ENCODE peak calls at places on chromosomes 11 and 22, in six cellular contexts. B is K562, C is GM12878, Z is NB4, D is endothelial cell of umbilical vein, Y is HepG2. M is an unnamed sample.

GRCh38 chr11:18798941-18799469 is 7.4 kb upstream of the PTPN5 start:
- DNase-seq in Z (no peak), D (no peak), C (no peak), Y (no peak), B (no peak), M (no peak)

GRCh38 chr11:70497536-70498075 is 99.3 kb downstream of the CTTN start:
- DNase-seq in Y (no peak), B (no peak), C (no peak), D (no peak), Z (no peak), M (no peak)

GRCh38 chr22:43164636-43165035 is 13.3 kb downstream of the TSPO start:
- DNase-seq in Z (no peak), C (no peak), D (no peak), Y (no peak), B (no peak), M (no peak)

GRCh38 chr22:32655068-32655467 is 146.4 kb upstream of the TIMP3 start:
- DNase-seq in D (no peak), B (no peak), Y (no peak), C (no peak), Z (no peak), M (no peak)

GRCh38 chr22:49048591-49048990 is 779.1 kb downstream of the BRD1 start:
- DNase-seq in Y (no peak), D (no peak), B (no peak), C (no peak), Z (no peak), M (no peak)

GRCh38 chr22:49969751-49970527 is 9.4 kb downstream of the PIM3 start:
- DNase-seq in B (no peak), Y (no peak), C (no peak), Z (no peak), D (no peak), M (no peak)

GRCh38 chr11:74442601-74443000 is 24.7 kb downstream of the KCNE3 start:
- DNase-seq in D (no peak), Y (no peak), B (no peak), C (no peak), Z (no peak), M (no peak)

GRCh38 chr11:69442807-69443137 is 38.7 kb upstream of the LINC01488 start:
- DNase-seq in D (no peak), C (no peak), B (peak; percentile 64), Y (peak; percentile 80), Z (no peak), M (no peak)

GRCh38 chr22:41381329-41382097 is at the start of gene TEF:
- DNase-seq in D (peak; percentile 98), Z (peak; percentile 98), C (peak; percentile 91), Y (peak; percentile 97), B (peak; percentile 95), M (peak; percentile 97)

GRCh38 chr11:93403930-93404329 is 73.4 kb downstream of the DEUP1 start:
- DNase-seq in Y (no peak), C (no peak), Z (no peak), D (no peak), B (no peak), M (no peak)

GRCh38 chr11:118911113-118911879 is 14.4 kb downstream of the BCL9L start:
- DNase-seq in Y (peak; percentile 83), D (no peak), Z (no peak), C (no peak), B (peak; percentile 61), M (no peak)

GRCh38 chr11:32215157-32215556 is 124.3 kb downstream of the RCN1 start:
- DNase-seq in Y (no peak), B (no peak), D (no peak), C (no peak), Z (no peak), M (no peak)

GRCh38 chr11:32210601-32211000 is 119.7 kb downstream of the RCN1 start:
- DNase-seq in B (no peak), C (no peak), D (no peak), Z (peak; percentile 44), Y (no peak), M (peak; percentile 39)

GRCh38 chr11:32213223-32213622 is 122.3 kb downstream of the RCN1 start:
- DNase-seq in C (no peak), Z (peak; percentile 31), B (no peak), D (no peak), Y (no peak), M (no peak)
- TF ChIP-seq MYC in C (no peak), Z (no peak), B (no peak), D (no peak), Y (no peak), M (no peak)

DNA sequence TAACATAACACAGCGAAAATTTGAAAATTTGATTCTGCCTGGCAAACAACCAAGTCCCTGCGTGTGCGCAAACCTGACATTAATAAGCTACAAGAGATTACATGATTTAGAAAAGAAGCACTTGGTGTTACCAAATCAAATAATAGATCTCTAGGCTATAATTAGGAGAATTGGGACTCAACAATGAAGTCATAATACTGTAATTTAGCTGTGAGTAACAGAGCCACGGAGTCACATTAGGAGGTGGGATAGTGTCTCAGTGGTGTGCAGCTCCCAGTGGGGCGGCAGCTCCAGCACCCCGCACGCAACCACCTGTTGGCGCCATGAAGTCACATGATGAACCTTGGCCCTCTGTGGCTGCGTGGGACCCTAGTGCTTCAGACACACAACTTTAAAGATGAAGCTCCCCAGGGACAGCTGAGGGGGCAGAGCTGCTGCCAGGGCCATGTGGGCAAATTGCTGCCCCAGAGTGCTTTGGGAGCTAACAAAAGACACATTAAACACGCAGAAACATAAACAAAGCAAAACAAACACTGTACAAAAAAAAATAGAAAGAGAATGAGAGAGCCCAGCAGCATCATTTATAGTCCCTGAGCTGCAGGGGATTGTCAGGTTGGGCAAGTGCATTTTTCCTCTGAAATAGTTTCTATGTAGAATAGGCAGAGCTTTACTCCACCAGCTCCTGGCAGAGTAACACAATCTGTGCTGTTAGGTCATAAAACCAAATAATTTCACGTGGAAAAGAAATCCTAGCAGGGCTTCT is 605.6 kb downstream of the SOX6 start:
- DNase-seq in Y (no peak), D (no peak), B (no peak), C (no peak), Z (no peak), M (no peak)
- TF ChIP-seq MYC in Y (no peak), D (no peak), B (no peak), C (no peak), Z (no peak), M (no peak)

DNA sequence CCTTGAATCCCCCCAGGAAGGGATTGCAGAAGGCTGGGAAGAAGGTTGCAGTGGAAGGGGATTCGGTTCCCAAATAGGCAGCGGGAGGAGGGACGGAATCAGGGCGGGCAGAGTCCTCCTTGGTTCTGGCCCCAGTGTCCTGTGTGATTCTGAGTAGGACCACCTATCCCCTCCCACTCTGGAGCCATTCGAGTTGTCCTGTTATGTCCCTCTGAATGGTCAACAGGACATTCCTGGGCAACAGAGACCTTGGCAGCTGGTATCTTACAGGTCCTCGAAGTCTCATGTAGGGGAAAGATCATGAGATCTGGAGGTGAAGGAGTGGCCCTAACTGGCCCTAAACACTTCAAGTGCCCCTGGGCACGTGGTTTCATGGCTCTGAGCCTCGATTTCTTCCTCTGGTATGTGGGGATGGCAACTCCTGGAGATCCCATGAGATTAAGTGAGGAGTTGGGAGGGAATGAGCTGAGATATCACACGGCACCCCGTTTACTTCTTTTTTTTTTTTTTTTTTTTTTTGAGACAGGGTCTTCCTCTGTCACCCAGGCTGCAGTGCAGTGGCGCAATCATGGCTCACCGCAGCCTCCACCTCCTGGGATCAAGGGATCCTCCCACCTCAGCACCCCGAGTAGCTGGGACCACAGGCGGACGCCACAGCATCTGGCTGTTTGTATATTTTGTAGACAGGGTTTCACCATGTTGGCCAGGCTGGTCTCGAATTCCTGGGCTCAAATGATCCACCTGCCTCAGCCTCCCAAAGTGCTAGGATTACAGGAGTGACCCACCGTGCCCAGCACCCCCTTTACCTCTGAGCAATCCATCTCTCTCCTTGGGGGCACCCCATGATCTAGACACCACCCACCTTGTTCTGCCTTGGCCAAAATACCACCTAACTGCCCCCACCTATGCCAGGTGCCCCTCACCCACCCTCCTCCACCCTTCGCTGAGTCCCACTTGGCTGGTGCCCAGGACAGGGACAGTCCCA is 6.8 kb downstream of the LIF start:
- DNase-seq in Z (peak; percentile 84), B (no peak), Y (no peak), D (no peak), C (no peak), M (no peak)
- TF ChIP-seq MYC in Z (no peak), B (no peak), Y (no peak), D (no peak), C (no peak), M (no peak)

GRCh38 chr11:27718346-27718852 is 18.1 kb upstream of the BDNF start:
- DNase-seq in Z (no peak), Y (no peak), C (no peak), B (no peak), D (peak; percentile 57), M (peak; percentile 76)
- TF ChIP-seq MYC in Z (no peak), Y (no peak), C (no peak), B (no peak), D (no peak), M (no peak)

DNA sequence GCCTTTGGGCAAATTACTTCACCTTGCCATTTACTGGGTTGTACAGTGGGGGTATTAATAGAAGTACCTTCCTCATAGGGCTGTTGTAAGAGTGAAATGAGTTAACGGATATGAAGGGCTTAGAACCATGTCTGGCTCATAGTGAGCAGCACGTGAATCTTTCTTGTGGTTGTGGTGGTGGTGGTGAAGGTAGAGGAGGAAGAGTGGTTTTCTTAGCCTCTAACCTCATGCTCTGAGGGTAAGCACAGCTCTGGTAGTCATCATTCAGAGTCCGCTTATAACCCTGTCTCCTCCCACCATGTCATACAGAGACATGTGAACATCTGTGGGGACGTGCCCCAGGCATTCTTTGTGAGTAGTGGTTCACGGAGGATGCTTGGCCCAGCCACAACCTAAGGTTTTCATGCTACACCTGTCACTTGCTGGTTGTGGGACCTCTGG is 43.6 kb downstream of the TEAD1 start:
- DNase-seq in D (no peak), C (peak; percentile 74), Y (no peak), Z (no peak), B (no peak), M (no peak)
- TF ChIP-seq MYC in D (no peak), C (no peak), Y (no peak), Z (no peak), B (no peak), M (no peak)

GRCh38 chr11:81129618-81130017 is 1604.0 kb downstream of the FAM181B start:
- DNase-seq in D (no peak), Y (no peak), Z (no peak), B (no peak), C (no peak), M (no peak)

GRCh38 chr11:81135570-81135969 is 1598.1 kb downstream of the FAM181B start:
- DNase-seq in Z (no peak), C (no peak), B (no peak), D (no peak), Y (no peak), M (no peak)
- TF ChIP-seq MYC in Z (no peak), C (no peak), B (no peak), D (no peak), Y (no peak), M (no peak)

M was measured in A549.